ENCODE peak calls at places on chromosomes 2 and 18, in six cellular contexts. V is neural progenitor cell, H is H9, D is mammary epithelial cell, T is PC-3, C is K562. M is an unnamed sample.

GRCh38 chr2:121211251-121211650 is 73.8 kb downstream of the TFCP2L1 start:
- DNase-seq in H (no peak), V (no peak), C (no peak), D (no peak), T (no peak), M (no peak)

GRCh38 chr2:184053326-184053725 is 545.0 kb upstream of the ZNF804A start:
- DNase-seq in C (no peak), T (peak; percentile 62), D (peak; percentile 2), V (no peak), H (no peak), M (no peak)

GRCh38 chr2:204024906-204025475 is 88.4 kb downstream of the ICOS start:
- DNase-seq in D (no peak), C (no peak), V (no peak), T (no peak), H (no peak), M (no peak)

GRCh38 chr2:37323176-37323575 is 1.5 kb downstream of the PRKD3 start:
- DNase-seq in H (no peak), C (no peak), D (peak; percentile 23), T (no peak), V (no peak), M (no peak)

GRCh38 chr18:58533771-58534170 is 95.1 kb downstream of the ALPK2 start:
- DNase-seq in C (no peak), D (no peak), H (no peak), V (no peak), T (no peak), M (no peak)

GRCh38 chr2:167294775-167295140 is 406.5 kb downstream of the XIRP2 start:
- DNase-seq in T (peak; percentile 21), D (peak; percentile 29), C (no peak), H (no peak), V (no peak), M (no peak)

GRCh38 chr2:116510117-116510671 is 1304.3 kb upstream of the DDX18 start:
- DNase-seq in H (peak; percentile 34), C (no peak), D (no peak), V (peak; percentile 59), T (peak; percentile 73), M (no peak)

GRCh38 chr18:68267583-68267982 is 447.3 kb downstream of the TMX3 start:
- DNase-seq in H (no peak), D (peak; percentile 59), C (no peak), T (peak; percentile 78), V (no peak), M (peak; percentile 70)

GRCh38 chr2:1728821-1729220 is 15.5 kb downstream of the PXDN start:
- DNase-seq in V (peak; percentile 67), D (no peak), C (no peak), H (peak; percentile 74), T (peak; percentile 64), M (no peak)

GRCh38 chr2:36352024-36352398 is 3.6 kb upstream of the CRIM1 start:
- DNase-seq in V (peak; percentile 65), T (peak; percentile 77), H (peak; percentile 36), C (peak; percentile 37), D (no peak), M (no peak)

GRCh38 chr18:68797901-68798300 is at the start of gene CCDC102B:
- DNase-seq in C (no peak), H (no peak), V (no peak), T (peak; percentile 52), D (no peak), M (peak; percentile 65)

GRCh38 chr2:26325851-26326250 is 20.1 kb upstream of the SELENOI start:
- DNase-seq in C (no peak), V (no peak), D (peak; percentile 62), H (no peak), T (peak; percentile 37), M (peak; percentile 59)

GRCh38 chr2:166917433-166917832 is 29.2 kb downstream of the XIRP2 start:
- DNase-seq in H (no peak), D (no peak), T (peak; percentile 24), C (no peak), V (no peak), M (no peak)

GRCh38 chr2:222912117-222912516 is 51.3 kb downstream of the ACSL3 start:
- DNase-seq in V (no peak), T (no peak), H (no peak), D (no peak), C (no peak), M (peak; percentile 16)

GRCh38 chr2:218438601-218439000 is 19.7 kb downstream of the VIL1 start:
- DNase-seq in H (no peak), D (no peak), C (no peak), T (no peak), V (no peak), M (no peak)

GRCh38 chr2:27278010-27278409 is 2.8 kb downstream of the DNAJC5G start:
- DNase-seq in H (no peak), C (no peak), V (no peak), T (no peak), D (no peak), M (no peak)

GRCh38 chr18:2104620-2105462 is 466.5 kb downstream of the METTL4 start:
- DNase-seq in V (peak; percentile 61), C (peak; percentile 85), T (peak; percentile 64), D (peak; percentile 29), H (peak; percentile 75), M (peak; percentile 6)

GRCh38 chr2:2127474-2127873 is 203.6 kb downstream of the MYT1L start:
- DNase-seq in H (no peak), V (no peak), T (no peak), C (no peak), D (no peak), M (no peak)

GRCh38 chr2:54897420-54898310 is 152.6 kb downstream of the RTN4 start:
- DNase-seq in H (no peak), T (no peak), C (no peak), D (no peak), V (no peak), M (no peak)

GRCh38 chr2:170481201-170481600 is 233.9 kb upstream of the SP5 start:
- DNase-seq in V (no peak), H (no peak), T (no peak), C (no peak), D (no peak), M (no peak)

GRCh38 chr2:215836881-215837280 is 176.5 kb downstream of the MREG start:
- DNase-seq in D (no peak), H (no peak), C (no peak), V (no peak), T (no peak), M (no peak)

GRCh38 chr18:31684279-31685096 is at the start of gene B4GALT6:
- DNase-seq in T (peak; percentile 11), C (peak; percentile 19), V (peak; percentile 92), H (peak; percentile 73), D (peak; percentile 48), M (peak; percentile 36)

GRCh38 chr2:239920616-239921365 is 104.4 kb downstream of the NDUFA10 start:
- DNase-seq in D (no peak), C (no peak), H (peak; percentile 15), V (no peak), T (no peak), M (no peak)

GRCh38 chr18:59072727-59073421 is 66.8 kb upstream of the SEC11C start:
- DNase-seq in T (no peak), H (no peak), V (no peak), C (no peak), D (no peak), M (no peak)

GRCh38 chr2:62603154-62603712 is 97.2 kb upstream of the TMEM17 start:
- DNase-seq in V (no peak), T (no peak), D (no peak), C (no peak), H (no peak), M (no peak)

DNA sequence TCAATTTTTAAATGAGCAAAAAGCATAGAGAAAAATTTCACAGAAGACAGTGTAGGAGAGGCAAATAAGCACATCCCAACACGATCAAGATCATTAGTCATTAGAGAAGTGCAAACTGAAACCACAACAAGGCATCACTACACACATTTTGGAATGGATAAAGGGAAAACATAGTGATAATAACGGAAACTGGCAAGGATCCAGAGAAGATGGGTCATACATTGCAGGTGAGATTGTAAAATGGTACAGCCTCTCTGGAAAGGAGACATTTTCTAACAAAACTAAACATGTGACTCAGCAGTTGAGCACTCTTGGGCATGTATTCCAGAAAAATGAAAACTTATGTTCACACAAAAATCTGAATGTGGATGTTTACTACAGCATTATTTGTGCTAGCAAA is 98.3 kb upstream of the TMEM17 start:
- DNase-seq in D (peak; percentile 90), C (no peak), H (no peak), V (no peak), T (peak; percentile 82), M (peak; percentile 16)
- H3K9ac ChIP-seq in D (no peak overlapping the region), C (no peak overlapping the region), H (no peak overlapping the region), V (no peak overlapping the region), T (no peak overlapping the region), M (no peak overlapping the region)

DNA sequence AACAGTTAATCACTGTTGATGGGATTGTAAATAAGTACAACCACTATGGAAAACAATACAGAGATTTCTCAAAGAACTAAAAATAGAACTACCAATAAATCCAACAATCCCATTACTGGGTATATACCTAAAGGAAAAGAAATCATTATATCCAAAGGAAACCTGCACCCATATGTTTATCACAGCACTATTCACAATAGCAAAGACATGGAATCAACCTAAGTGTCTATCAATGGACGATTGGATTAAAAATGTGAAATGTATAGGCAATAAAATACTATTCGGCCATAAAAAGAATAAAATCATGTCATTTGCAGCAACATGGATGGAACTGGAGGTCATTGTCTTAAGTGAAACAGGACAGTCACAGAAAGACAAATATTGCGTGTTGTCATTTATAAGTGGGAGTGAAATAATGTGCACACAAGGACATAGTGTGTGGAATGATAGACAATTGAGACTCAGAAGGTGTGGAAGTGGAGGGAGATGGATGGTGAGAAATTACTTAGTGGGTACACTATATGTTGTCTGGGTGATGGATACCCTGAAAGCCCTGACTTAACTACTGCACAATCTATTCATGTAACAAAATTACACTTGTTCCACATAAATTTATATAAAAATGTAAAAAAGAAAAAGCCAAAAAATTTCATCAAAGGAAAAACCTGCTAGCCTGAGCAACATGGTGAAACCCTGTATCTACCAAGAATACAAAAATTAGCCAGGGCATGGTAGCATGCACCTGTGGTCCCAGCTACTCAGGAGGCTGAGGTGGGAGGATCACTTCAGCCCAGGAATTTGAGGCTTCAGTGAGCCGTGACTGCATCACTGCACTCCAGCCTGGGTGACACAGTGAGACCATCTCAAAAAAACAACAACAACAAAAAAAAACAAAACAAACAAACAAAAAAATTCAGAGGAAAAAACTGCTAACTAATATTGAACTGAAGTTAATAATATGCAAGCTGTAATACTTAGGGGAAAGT is 12.6 kb downstream of the APOB start:
- DNase-seq in D (no peak), V (no peak), H (no peak), C (no peak), T (no peak), M (no peak)
- TF ChIP-seq CTCF in D (no peak), V (no peak), H (no peak), C (no peak), T (no peak), M (no peak)

GRCh38 chr2:201696151-201696659 is 2.2 kb downstream of the MPP4 start:
- DNase-seq in D (peak; percentile 74), C (no peak), T (peak; percentile 83), V (no peak), H (no peak), M (peak; percentile 97)
- H3K9ac ChIP-seq in D (no peak overlapping the region), C (no peak overlapping the region), T (no peak overlapping the region), V (no peak overlapping the region), H (no peak overlapping the region), M (peak overlapping the region; percentile 73)

DNA sequence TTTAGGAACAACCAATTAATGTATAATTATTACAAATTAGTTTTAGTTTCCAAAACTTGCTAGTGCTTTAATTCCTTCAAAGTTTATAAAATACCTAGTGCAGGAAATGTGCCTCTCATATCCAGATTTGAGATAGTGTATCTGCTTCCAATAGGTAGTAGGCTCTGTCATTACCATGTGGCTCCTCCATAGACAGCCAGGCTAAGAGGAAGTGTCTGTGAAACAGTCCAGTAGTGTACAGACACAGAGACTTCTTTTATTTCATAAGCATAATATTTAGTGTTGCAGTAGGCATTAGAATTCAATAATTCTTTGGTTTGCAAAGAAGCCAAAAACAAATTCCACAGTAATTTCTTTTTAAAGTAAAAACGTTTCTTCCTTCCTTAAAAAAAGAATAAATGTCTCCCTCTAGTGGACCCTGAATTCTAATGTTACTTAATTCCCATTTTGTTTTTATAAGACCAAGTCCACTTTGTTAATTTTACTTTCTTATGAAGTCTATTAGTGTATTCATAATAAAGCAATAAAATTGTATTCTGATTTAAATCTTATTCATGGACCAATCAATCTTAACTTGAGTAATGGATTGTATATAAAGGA is 101.2 kb downstream of the NEB start:
- DNase-seq in D (no peak), H (no peak), C (no peak), T (peak; percentile 51), V (no peak), M (no peak)
- TF ChIP-seq CTCF in D (peak; percentile 32), H (peak; percentile 72), C (peak; percentile 59), T (peak; percentile 73), V (peak; percentile 52), M (peak; percentile 27)